ENCODE peak calls at places on chromosomes 13 and 19, in nine cellular contexts. F, H, Y, X, J, T, L, N and K are unnamed samples.

GRCh38 chr13:42946927-42947326 is 45.1 kb downstream of the EPSTI1 start:
- DNase-seq in F (no peak), H (no peak), Y (no peak), X (no peak), J (no peak), T (no peak), L (no peak), N (no peak), K (no peak)

GRCh38 chr19:8224394-8225145 is 15.4 kb downstream of the CERS4 start:
- DNase-seq in F (no peak), H (no peak), Y (peak; percentile 30), X (no peak), J (peak; percentile 73), T (no peak), L (no peak), N (no peak), K (no peak)

GRCh38 chr19:57754091-57754673 is 7.6 kb downstream of the ZNF776 start:
- DNase-seq in F (no peak), H (no peak), Y (no peak), X (no peak), J (no peak), T (no peak), L (no peak), N (no peak), K (no peak)

GRCh38 chr13:66489586-66489985 is 740.5 kb downstream of the PCDH9 start:
- DNase-seq in F (no peak), H (no peak), Y (no peak), X (no peak), J (no peak), T (no peak), L (no peak), N (no peak), K (no peak)

GRCh38 chr19:54299515-54299914 is 13.5 kb downstream of the LILRA5 start:
- DNase-seq in F (no peak), H (no peak), Y (no peak), X (no peak), J (no peak), T (no peak), L (no peak), N (no peak), K (no peak)

GRCh38 chr13:114200673-114201005 is 21.6 kb downstream of the CFAP97D2 start:
- DNase-seq in F (no peak), H (no peak), Y (no peak), X (no peak), J (no peak), T (no peak), L (no peak), N (no peak), K (no peak)

GRCh38 chr13:48009298-48009697 is 8.2 kb upstream of the SUCLA2 start:
- DNase-seq in F (no peak), H (no peak), Y (no peak), X (peak; percentile 43), J (no peak), T (no peak), L (no peak), N (no peak), K (no peak)

GRCh38 chr13:27170521-27171243 is 929 bp downstream of the USP12 start:
- DNase-seq in F (peak; percentile 68), H (peak; percentile 70), Y (peak; percentile 50), X (peak; percentile 50), J (peak; percentile 50), T (peak; percentile 21), L (peak; percentile 45), N (no peak), K (peak; percentile 37)

GRCh38 chr19:35090160-35090794 is 25.3 kb upstream of the FXYD3 start:
- DNase-seq in F (peak; percentile 52), H (no peak), Y (no peak), X (peak; percentile 68), J (peak; percentile 54), T (peak; percentile 84), L (peak; percentile 74), N (no peak), K (peak; percentile 69)

GRCh38 chr19:48878219-48879024 is 6.2 kb downstream of the PPP1R15A start:
- DNase-seq in F (no peak), H (peak; percentile 88), Y (no peak), X (no peak), J (peak; percentile 73), T (no peak), L (no peak), N (peak; percentile 81), K (no peak)

GRCh38 chr13:63026285-63026797 is 1610.7 kb upstream of the PCDH20 start:
- DNase-seq in F (no peak), H (no peak), Y (no peak), X (no peak), J (no peak), T (no peak), L (no peak), N (no peak), K (no peak)

GRCh38 chr19:28351761-28352160 is 861.2 kb downstream of the UQCRFS1 start:
- DNase-seq in F (no peak), H (no peak), Y (no peak), X (no peak), J (no peak), T (no peak), L (no peak), N (no peak), K (no peak)

GRCh38 chr19:37977992-37978391 is 71.0 kb downstream of the SIPA1L3 start:
- DNase-seq in F (no peak), H (no peak), Y (no peak), X (no peak), J (no peak), T (no peak), L (no peak), N (peak; percentile 15), K (peak; percentile 65)

GRCh38 chr13:83666126-83666525 is 216.1 kb downstream of the SLITRK1 start:
- DNase-seq in F (no peak), H (no peak), Y (no peak), X (no peak), J (no peak), T (no peak), L (no peak), N (no peak), K (no peak)

GRCh38 chr13:74346960-74347359 is 212.8 kb upstream of the KLF12 start:
- DNase-seq in F (no peak), H (no peak), Y (no peak), X (no peak), J (no peak), T (no peak), L (no peak), N (no peak), K (no peak)

GRCh38 chr13:101649490-101650126 is 197.1 kb downstream of the ITGBL1 start:
- DNase-seq in F (no peak), H (no peak), Y (no peak), X (no peak), J (no peak), T (no peak), L (no peak), N (no peak), K (no peak)

GRCh38 chr13:73608731-73609485 is 525.3 kb downstream of the KLF12 start:
- DNase-seq in F (no peak), H (no peak), Y (no peak), X (no peak), J (no peak), T (no peak), L (no peak), N (no peak), K (no peak)

GRCh38 chr19:2478756-2479555 is 3.0 kb downstream of the GADD45B start:
- DNase-seq in F (peak; percentile 86), H (peak; percentile 93), Y (peak; percentile 84), X (peak; percentile 80), J (peak; percentile 91), T (no peak), L (peak; percentile 63), N (peak; percentile 93), K (peak; percentile 90)

GRCh38 chr13:29436291-29436690 is 159.2 kb downstream of the SLC7A1 start:
- DNase-seq in F (no peak), H (no peak), Y (no peak), X (no peak), J (no peak), T (no peak), L (no peak), N (no peak), K (no peak)

GRCh38 chr19:29945017-29945416 is 3.0 kb downstream of the URI1 start:
- DNase-seq in F (no peak), H (no peak), Y (no peak), X (no peak), J (no peak), T (no peak), L (no peak), N (no peak), K (no peak)
- H3K4me3 ChIP-seq in F (no peak overlapping the region), H (no peak overlapping the region), Y (no peak overlapping the region), X (no peak overlapping the region), J (no peak overlapping the region), T (no peak overlapping the region), L (peak overlapping the region; percentile 25), N (no peak overlapping the region), K (no peak overlapping the region)

DNA sequence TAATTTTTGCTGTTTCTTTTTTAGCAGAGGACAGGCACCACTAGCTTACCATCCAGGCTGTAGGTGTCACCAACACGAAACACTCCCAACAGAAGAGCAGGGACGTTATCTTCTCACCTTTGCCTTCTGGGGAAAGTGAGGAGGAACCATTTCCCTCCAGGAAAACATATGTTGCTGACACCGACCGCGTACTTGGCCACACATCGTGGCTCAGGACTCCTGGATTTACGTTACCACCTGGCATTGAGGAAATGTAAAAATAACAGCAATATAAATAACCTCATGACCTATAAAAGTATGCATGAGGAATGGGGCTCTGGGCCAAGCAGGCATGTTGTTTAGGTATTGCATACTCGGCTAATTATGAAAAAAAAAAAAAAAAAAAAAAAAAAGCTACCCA is 525.1 kb downstream of the MYO16 start:
- DNase-seq in F (no peak), H (no peak), Y (no peak), X (no peak), J (no peak), T (no peak), L (no peak), N (no peak), K (no peak)
- H3K4me1 ChIP-seq in F (peaks cover 12% of the 10 kb centered on the region), H (peaks cover 7% of the 10 kb centered on the region), Y (peaks cover 7% of the 10 kb centered on the region), X (no peaks in the 10 kb centered on the region), J (no peaks in the 10 kb centered on the region), T (no peaks in the 10 kb centered on the region), L (peaks cover 65% of the 10 kb centered on the region), N (peaks cover 42% of the 10 kb centered on the region), K (no peaks in the 10 kb centered on the region)

DNA sequence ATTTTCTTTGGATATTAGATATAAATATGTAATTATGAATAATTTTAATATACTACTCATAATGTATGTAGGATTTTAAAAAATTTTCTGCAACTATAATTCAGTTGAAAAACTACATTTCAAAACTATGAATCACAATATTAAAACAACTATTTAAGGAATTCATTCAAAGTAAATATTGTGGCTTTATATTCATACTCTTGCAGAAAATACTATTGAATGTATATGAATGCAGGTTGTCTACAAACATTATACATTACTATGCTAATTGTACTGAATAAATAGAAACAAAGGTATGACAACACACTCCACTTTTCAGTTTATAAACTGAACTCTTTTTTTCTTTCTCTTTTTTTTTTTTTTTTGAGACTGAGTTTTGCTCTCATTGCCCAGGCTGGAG is 14.2 kb downstream of the ZNF91 start:
- DNase-seq in F (no peak), H (no peak), Y (no peak), X (no peak), J (no peak), T (no peak), L (no peak), N (no peak), K (no peak)
- H3K36me3 ChIP-seq in F (no peaks in the 10 kb centered on the region), H (no peaks in the 10 kb centered on the region), Y (peaks cover 38% of the 10 kb centered on the region), X (no peaks in the 10 kb centered on the region), J (peaks cover 8% of the 10 kb centered on the region), T (peaks cover 43% of the 10 kb centered on the region), L (peaks cover 3% of the 10 kb centered on the region), N (peaks cover 74% of the 10 kb centered on the region), K (peaks cover 90% of the 10 kb centered on the region)

DNA sequence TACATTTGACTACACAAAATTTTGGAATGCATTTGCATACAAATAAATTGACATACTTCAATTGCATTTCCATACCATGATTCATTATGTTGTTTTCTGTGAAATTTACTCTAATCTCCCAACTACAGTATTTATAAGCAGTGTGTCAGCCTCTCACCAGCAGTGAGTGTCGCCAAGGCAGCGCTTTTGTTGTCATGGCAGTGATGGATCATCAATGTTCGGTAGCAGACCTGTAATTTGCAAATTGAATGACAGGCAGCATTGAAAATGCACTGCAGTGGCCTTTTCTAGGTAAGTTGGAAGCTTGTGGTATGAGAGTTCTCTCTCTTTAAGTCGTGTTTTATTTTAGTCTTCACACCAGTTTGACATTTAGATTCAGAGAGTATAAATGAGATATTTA is 534.1 kb downstream of the PCDH17 start:
- DNase-seq in F (no peak), H (no peak), Y (no peak), X (no peak), J (no peak), T (no peak), L (no peak), N (no peak), K (no peak)
- H3K4me3 ChIP-seq in F (no peak overlapping the region), H (no peak overlapping the region), Y (no peak overlapping the region), X (no peak overlapping the region), J (no peak overlapping the region), T (no peak overlapping the region), L (no peak overlapping the region), N (no peak overlapping the region), K (no peak overlapping the region)